ENCODE peak calls at places on chromosomes 5 and 9, in seven cellular contexts. D is H1, H is HCT116, E is HepG2, A is endothelial cell of umbilical vein, N is K562, L is GM12878. W is an unnamed sample.

GRCh38 chr9:28293691-28294090 is 720.4 kb upstream of the C9orf72 start:
- DNase-seq in D (no peak), H (no peak), A (no peak), E (no peak), L (no peak), N (no peak), W (no peak)

GRCh38 chr5:76074487-76074886 is 8.7 kb upstream of the SV2C start:
- DNase-seq in D (no peak), H (no peak), A (peak), L (no peak), N (peak), E (peak), W (no peak)

GRCh38 chr9:37293664-37294524 is 128.6 kb upstream of the GRHPR start:
- DNase-seq in H (no peak), N (peak), A (peak), L (peak), D (no peak), E (no peak), W (peak)

GRCh38 chr9:100700689-100701318 is 122.9 kb downstream of the CAVIN4 start:
- DNase-seq in N (peak), L (no peak), A (peak), D (no peak), E (peak), H (peak), W (peak)

GRCh38 chr5:36242534-36243144 is 914 bp upstream of the NADK2 start:
- DNase-seq in E (peak), H (no peak), N (no peak), D (no peak), L (no peak), A (no peak), W (no peak)

GRCh38 chr9:34179528-34180138 is 790 bp downstream of the UBAP1 start:
- DNase-seq in N (peak), H (no peak), D (no peak), A (peak), E (no peak), L (no peak), W (no peak)

GRCh38 chr9:109993250-109993978 is 213.4 kb downstream of the PALM2AKAP2 start:
- DNase-seq in E (no peak), L (no peak), H (no peak), D (no peak), A (no peak), N (no peak), W (no peak)

GRCh38 chr5:179907570-179908324 is at the start of gene TBC1D9B:
- DNase-seq in D (no peak), L (no peak), H (no peak), N (peak), A (peak), E (peak), W (no peak)

GRCh38 chr5:175248416-175248905 is 195.5 kb downstream of the DRD1 start:
- DNase-seq in D (no peak), A (no peak), N (no peak), L (no peak), E (no peak), H (no peak), W (no peak)

GRCh38 chr5:172235132-172235780 is 41.3 kb downstream of the EFCAB9 start:
- DNase-seq in H (no peak), N (no peak), L (peak), D (no peak), A (no peak), E (peak), W (no peak)

GRCh38 chr5:128038641-128039040 is 44.9 kb upstream of the SLC12A2 start:
- DNase-seq in L (no peak), A (peak), E (peak), D (no peak), N (peak), H (peak), W (no peak)

GRCh38 chr9:120486835-120487234 is 93.1 kb downstream of the CDK5RAP2 start:
- DNase-seq in N (no peak), L (no peak), D (no peak), A (no peak), E (no peak), H (no peak), W (no peak)

GRCh38 chr5:129461816-129462396 is 1.8 kb downstream of the ADAMTS19 start:
- DNase-seq in A (no peak), L (no peak), E (no peak), D (no peak), H (no peak), N (no peak), W (no peak)

GRCh38 chr9:2677927-2678889 is 39.1 kb upstream of the KCNV2 start:
- DNase-seq in D (no peak), L (no peak), A (no peak), E (no peak), H (no peak), N (no peak), W (no peak)

GRCh38 chr9:14393382-14393781 is 79.4 kb upstream of the NFIB start:
- DNase-seq in E (no peak), H (no peak), D (no peak), N (no peak), L (no peak), A (no peak), W (no peak)

GRCh38 chr5:150209020-150209635 is 19.3 kb downstream of the SLC6A7 start:
- DNase-seq in H (no peak), N (no peak), A (no peak), D (no peak), E (no peak), L (no peak), W (no peak)

GRCh38 chr5:178788381-178789085 is 58.1 kb upstream of the ZNF354A start:
- DNase-seq in E (no peak), L (no peak), N (no peak), D (no peak), H (no peak), A (no peak), W (no peak)

GRCh38 chr9:128420651-128421473 is at the start of gene CERCAM:
- DNase-seq in D (no peak), H (no peak), L (no peak), N (peak), E (peak), A (peak), W (no peak)

GRCh38 chr5:42612997-42613396 is 143.6 kb upstream of the CCDC152 start:
- DNase-seq in E (no peak), N (no peak), A (no peak), L (no peak), H (no peak), D (no peak), W (peak)

GRCh38 chr5:79694652-79695051 is 5.0 kb downstream of the CMYA5 start:
- DNase-seq in A (no peak), L (no peak), N (peak), E (no peak), D (no peak), H (no peak), W (no peak)

GRCh38 chr5:130333089-130333488 is 428.8 kb downstream of the CHSY3 start:
- DNase-seq in L (no peak), D (no peak), N (no peak), H (peak), E (no peak), A (peak), W (no peak)

GRCh38 chr5:143251946-143252345 is 151.5 kb downstream of the NR3C1 start:
- DNase-seq in A (no peak), E (no peak), D (no peak), H (no peak), L (no peak), N (no peak), W (no peak)

GRCh38 chr5:29469581-29469980 is 1723.9 kb upstream of the CDH6 start:
- DNase-seq in E (no peak), A (no peak), L (no peak), D (no peak), H (no peak), N (no peak), W (no peak)

GRCh38 chr5:178108966-178109365 is 4.4 kb upstream of the N4BP3 start:
- DNase-seq in N (no peak), H (no peak), L (no peak), E (no peak), A (no peak), D (no peak), W (no peak)

GRCh38 chr5:59503223-59503622 is 390.3 kb downstream of the PDE4D start:
- DNase-seq in L (no peak), A (peak), N (no peak), D (no peak), E (no peak), H (no peak), W (no peak)

GRCh38 chr9:107626118-107626517 is 136.5 kb upstream of the KLF4 start:
- DNase-seq in H (no peak), A (no peak), L (no peak), N (no peak), E (no peak), D (no peak), W (no peak)

GRCh38 chr5:134029156-134029555 is 24.4 kb upstream of the VDAC1 start:
- DNase-seq in N (no peak), D (no peak), L (no peak), H (no peak), E (no peak), A (no peak), W (no peak)

GRCh38 chr9:22682536-22683392 is 236.1 kb downstream of the DMRTA1 start:
- DNase-seq in H (no peak), E (no peak), L (no peak), N (no peak), D (no peak), A (no peak), W (no peak)

GRCh38 chr5:180786398-180787005 is 16.1 kb downstream of the MGAT1 start:
- DNase-seq in L (no peak), A (peak), E (no peak), D (no peak), N (no peak), H (no peak), W (no peak)

GRCh38 chr9:136220017-136220729 is 15.2 kb upstream of the LHX3 start:
- DNase-seq in N (peak), D (no peak), L (no peak), E (no peak), A (no peak), H (no peak), W (no peak)

GRCh38 chr9:94269264-94269663 is 10.2 kb downstream of the ZNF169 start:
- DNase-seq in H (no peak), E (peak), D (no peak), A (no peak), N (no peak), L (no peak), W (no peak)

GRCh38 chr9:112042769-112043168 is 132.3 kb downstream of the SUSD1 start:
- DNase-seq in A (no peak), E (no peak), L (no peak), H (no peak), N (no peak), D (no peak), W (no peak)
- H3K9ac ChIP-seq in A (peak), E (no peak), L (no peak), H (peak), N (no peak), D (no peak), W (no peak)

GRCh38 chr5:40046792-40047191 is 622.0 kb upstream of the DAB2 start:
- DNase-seq in D (no peak), L (no peak), A (peak), N (no peak), E (no peak), H (no peak), W (no peak)
- TF ChIP-seq EZH2 in D (no peak), L (no peak), A (no peak), N (no peak), E (no peak), H (no peak), W (no peak)

DNA sequence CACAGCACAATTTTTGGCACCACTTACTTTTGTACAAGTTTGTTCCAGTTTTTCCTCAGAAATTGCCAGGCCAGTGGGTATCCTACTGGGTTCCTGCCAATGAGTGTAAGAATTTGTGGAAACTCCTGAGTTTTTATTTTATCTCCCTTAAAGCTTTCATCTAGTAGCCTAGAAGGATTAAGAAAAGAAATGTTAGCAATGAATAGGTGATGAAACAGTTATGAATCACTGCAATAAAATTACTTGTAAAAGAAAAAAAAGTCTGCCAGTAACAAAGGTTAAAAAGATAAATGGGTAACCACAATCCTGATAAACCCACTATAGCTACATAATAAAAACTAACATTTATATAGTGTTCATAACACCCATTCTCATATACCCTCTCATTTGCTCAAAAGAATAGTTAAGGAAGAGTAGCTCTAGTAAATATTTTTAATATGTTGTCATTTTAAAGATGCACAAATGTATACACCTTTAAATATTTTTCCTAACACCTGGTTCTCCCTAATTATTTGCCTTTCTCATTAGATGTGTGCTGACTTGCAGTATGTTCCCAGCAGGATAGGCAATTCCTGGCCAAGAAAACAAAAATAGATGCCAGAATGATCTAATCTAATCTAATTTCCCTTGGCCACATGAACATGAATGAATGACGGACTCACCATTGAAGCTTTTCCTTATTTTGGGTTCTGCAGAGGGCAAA is 26.6 kb downstream of the ERAP1 start:
- DNase-seq in E (no peak), N (no peak), A (peak), L (no peak), D (no peak), H (peak), W (no peak)
- TF ChIP-seq POLR2AphosphoS5 in E (no peak), N (no peak), A (peak), L (no peak), D (no peak), H (no peak), W (no peak)

GRCh38 chr5:501040-501832 is 23.0 kb downstream of the SLC9A3 start:
- DNase-seq in L (no peak), A (no peak), D (no peak), E (no peak), H (no peak), N (no peak), W (no peak)
- H3K9ac ChIP-seq in L (no peak), A (no peak), D (no peak), E (no peak), H (no peak), N (no peak), W (no peak)

GRCh38 chr5:139392678-139393496 is 2.0 kb downstream of the PROB1 start:
- DNase-seq in E (no peak), N (no peak), D (no peak), A (peak), H (peak), L (no peak), W (no peak)

GRCh38 chr5:139392324-139392677 is 2.6 kb upstream of the MZB1 start:
- DNase-seq in A (no peak), N (no peak), D (no peak), H (no peak), L (no peak), E (no peak), W (no peak)

GRCh38 chr5:139394654-139395566 is at the start of gene PROB1:
- DNase-seq in L (no peak), A (no peak), D (no peak), E (no peak), H (no peak), N (no peak), W (no peak)

GRCh38 chr5:139394123-139394653 is 716 bp downstream of the PROB1 start:
- DNase-seq in E (no peak), N (no peak), A (peak), D (no peak), H (no peak), L (no peak), W (no peak)

DNA sequence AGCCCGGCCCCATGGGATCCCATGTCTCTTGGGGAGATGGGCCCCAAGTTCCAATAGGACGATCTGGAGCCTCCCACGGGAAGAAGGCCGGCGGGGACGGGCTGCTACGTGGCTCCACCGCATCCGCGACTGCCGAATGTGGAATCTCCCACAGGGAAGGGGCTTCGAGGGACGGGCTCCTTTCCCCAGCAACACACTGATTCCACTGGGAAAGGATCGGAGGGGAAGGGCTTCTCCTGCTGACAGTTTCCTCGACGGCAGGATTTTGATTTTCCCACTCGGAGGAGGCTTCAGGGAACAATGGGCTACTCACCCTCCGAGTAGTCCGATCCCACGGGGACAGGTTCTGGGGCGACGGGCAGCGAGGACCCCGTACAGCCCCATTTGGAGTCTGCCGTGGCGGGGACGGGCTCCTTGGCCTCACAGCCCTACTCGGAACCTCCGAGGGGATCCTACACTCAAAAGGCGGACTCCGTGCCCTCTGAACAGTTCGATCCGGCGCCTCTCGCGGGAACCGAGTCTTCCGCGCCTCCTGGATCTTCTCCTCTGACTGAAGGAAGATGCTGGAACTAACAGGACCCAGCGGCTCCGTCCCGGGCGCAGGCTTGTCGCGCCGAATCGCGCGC is 1.3 kb downstream of the PROB1 start:
- DNase-seq in E (no peak), A (no peak), H (no peak), N (no peak), D (no peak), L (no peak), W (no peak)
- TF ChIP-seq EZH2 in E (no peak), A (no peak), H (no peak), N (no peak), D (peak), L (no peak), W (no peak)

GRCh38 chr9:131720330-131720729 is 19.5 kb downstream of the RAPGEF1 start:
- DNase-seq in A (no peak), L (no peak), N (no peak), E (no peak), D (no peak), H (no peak), W (no peak)
- TF ChIP-seq POLR2AphosphoS5 in A (no peak), L (no peak), N (no peak), E (no peak), D (no peak), H (no peak), W (no peak)

DNA sequence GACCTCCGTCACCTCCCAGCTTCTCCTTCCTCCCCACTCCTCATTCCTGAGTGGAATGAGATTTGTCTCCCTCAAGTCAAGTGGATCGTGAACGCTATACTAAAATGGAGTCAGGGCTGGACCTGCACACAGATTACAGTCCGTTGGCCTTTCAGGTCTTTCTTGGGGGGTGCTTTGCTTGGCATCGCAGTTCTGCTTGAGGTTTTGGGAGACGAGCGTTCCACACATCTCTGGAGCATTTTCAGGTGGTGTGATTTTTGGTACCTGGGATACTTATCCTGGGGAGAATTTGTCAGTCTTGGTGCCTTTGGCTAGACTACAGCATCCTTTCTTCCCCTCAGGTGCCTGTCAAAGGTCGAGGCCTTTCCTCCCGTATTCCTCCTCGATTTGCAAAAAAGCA is 23.8 kb upstream of the POMT1 start:
- DNase-seq in H (no peak), D (no peak), N (no peak), L (no peak), A (no peak), E (no peak), W (no peak)
- H3K9ac ChIP-seq in H (no peak), D (no peak), N (no peak), L (no peak), A (no peak), E (no peak), W (no peak)

GRCh38 chr9:133528001-133528886 is 3.5 kb upstream of the MYMK start:
- DNase-seq in A (no peak), N (no peak), E (no peak), D (no peak), H (no peak), L (no peak), W (no peak)
- TF ChIP-seq EZH2 in A (no peak), N (no peak), E (no peak), D (no peak), H (no peak), L (no peak), W (no peak)